ENCODE peak calls at places on chromosomes 12 and 14, in nine cellular contexts. X is left lung; T is heart right ventricle; H is tibial artery; O is HFF-Myc; B is lung; R is GM23338; Z is PC-3; Y is naive thymus-derived CD4-positive, alpha-beta T cell. S is an unnamed sample.

GRCh38 chr14:50529288-50530179 is 2.8 kb downstream of the MAP4K5 start:
- DNase-seq in Z (peak), B (no peak), O (no peak), T (no peak), X (no peak), R (no peak), Y (no peak), H (no peak), S (no peak)

GRCh38 chr12:67107751-67108269 is 161.3 kb upstream of the CAND1 start:
- DNase-seq in R (no peak), B (no peak), X (no peak), T (no peak), Y (no peak), O (no peak), Z (no peak), H (no peak), S (no peak)

GRCh38 chr12:54129028-54129903 is 59.5 kb downstream of the SMUG1 start:
- DNase-seq in X (no peak), R (no peak), H (no peak), Y (no peak), T (no peak), O (no peak), B (no peak), Z (no peak), S (no peak)

GRCh38 chr12:130162267-130162666 is at the start of gene FZD10:
- DNase-seq in Z (no peak), X (no peak), O (no peak), R (peak), T (peak), H (peak), B (no peak), Y (no peak), S (no peak)

GRCh38 chr12:131589231-131589902 is 121.5 kb upstream of the SFSWAP start:
- DNase-seq in B (no peak), T (no peak), X (no peak), Y (no peak), O (no peak), Z (no peak), R (no peak), H (no peak), S (no peak)

GRCh38 chr12:45244561-45245348 is 28.9 kb downstream of the ANO6 start:
- DNase-seq in R (peak), O (no peak), H (no peak), T (no peak), Z (no peak), X (no peak), B (no peak), Y (no peak), S (no peak)

GRCh38 chr12:123907021-123907420 is 65.6 kb downstream of the CCDC92 start:
- DNase-seq in T (no peak), X (no peak), B (no peak), H (no peak), Z (no peak), O (no peak), Y (no peak), R (no peak), S (no peak)

GRCh38 chr12:73266206-73266605 is 994.0 kb downstream of the TRHDE start:
- DNase-seq in H (no peak), B (no peak), Z (no peak), O (no peak), Y (no peak), R (no peak), X (no peak), T (no peak), S (no peak)

GRCh38 chr12:102562836-102563425 is 82.6 kb upstream of the IGF1 start:
- DNase-seq in B (no peak), Y (no peak), R (peak), O (no peak), X (no peak), Z (no peak), H (no peak), T (no peak), S (peak)

GRCh38 chr12:51884676-51885229 is 3.1 kb upstream of the ANKRD33 start:
- DNase-seq in H (no peak), X (no peak), Y (no peak), Z (peak), B (no peak), O (no peak), R (no peak), T (no peak), S (peak)

GRCh38 chr12:13241833-13242232 is 45.3 kb downstream of the EMP1 start:
- DNase-seq in X (no peak), Z (peak), Y (no peak), R (no peak), O (no peak), B (no peak), H (no peak), T (no peak), S (no peak)

GRCh38 chr12:19151298-19151697 is 21.8 kb downstream of the PLEKHA5 start:
- DNase-seq in Z (no peak), X (no peak), O (no peak), T (no peak), B (no peak), H (no peak), Y (no peak), R (no peak), S (no peak)

GRCh38 chr12:11703378-11703777 is 53.9 kb downstream of the ETV6 start:
- DNase-seq in H (no peak), Z (no peak), B (no peak), O (no peak), T (no peak), R (no peak), Y (no peak), X (no peak), S (no peak)

GRCh38 chr12:56803750-56804149 is 40.6 kb downstream of the HSD17B6 start:
- DNase-seq in B (no peak), O (no peak), Y (no peak), T (peak), H (peak), X (no peak), Z (peak), R (no peak), S (no peak)

GRCh38 chr12:85280138-85280983 is at the start of gene ALX1:
- DNase-seq in Z (no peak), O (peak), X (no peak), H (no peak), Y (no peak), T (peak), R (peak), B (no peak), S (no peak)

GRCh38 chr14:95255487-95255886 is 64.2 kb downstream of the CLMN start:
- DNase-seq in R (peak), X (peak), B (peak), O (no peak), H (peak), Z (no peak), T (peak), Y (no peak), S (peak)

GRCh38 chr14:38255408-38255672 is 553 bp downstream of the CLEC14A start:
- DNase-seq in Y (no peak), B (no peak), O (no peak), H (no peak), R (peak), Z (no peak), X (no peak), T (no peak), S (no peak)

GRCh38 chr14:73427516-73428264 is 30.7 kb downstream of the NUMB start:
- DNase-seq in Y (no peak), T (no peak), O (no peak), B (no peak), H (no peak), X (no peak), Z (no peak), R (no peak), S (no peak)

GRCh38 chr14:101734241-101734847 is 27.2 kb upstream of the PPP2R5C start:
- DNase-seq in R (no peak), X (no peak), Y (no peak), B (no peak), Z (peak), T (no peak), O (no peak), H (no peak), S (peak)

GRCh38 chr12:120321382-120322202 is 6.0 kb downstream of the PLA2G1B start:
- DNase-seq in T (no peak), X (no peak), Y (no peak), R (no peak), O (no peak), Z (no peak), B (no peak), H (no peak), S (no peak)

GRCh38 chr12:54075974-54076373 is 22.3 kb downstream of the HOXC4 start:
- DNase-seq in Z (no peak), H (no peak), Y (no peak), X (no peak), O (no peak), R (peak), B (no peak), T (no peak), S (no peak)

GRCh38 chr12:94679554-94679953 is 29.2 kb upstream of the TMCC3 start:
- DNase-seq in B (no peak), T (no peak), Z (no peak), X (no peak), O (no peak), H (no peak), Y (no peak), R (peak), S (no peak)

GRCh38 chr12:47777741-47778558 is 4.9 kb downstream of the SLC48A1 start:
- DNase-seq in Z (no peak), R (no peak), B (no peak), X (no peak), T (no peak), O (no peak), Y (no peak), H (peak), S (peak)

GRCh38 chr14:23421594-23421993 is 13.5 kb upstream of the MYH6 start:
- DNase-seq in Y (no peak), H (no peak), Z (no peak), O (no peak), B (no peak), X (no peak), R (no peak), T (no peak), S (no peak)

GRCh38 chr14:37246427-37246829 is 48.7 kb downstream of the MIPOL1 start:
- DNase-seq in R (peak), H (no peak), T (no peak), O (peak), X (no peak), Z (peak), B (no peak), Y (no peak), S (no peak)

GRCh38 chr12:52054231-52054837 is 3.1 kb downstream of the NR4A1 start:
- DNase-seq in T (no peak), B (no peak), O (no peak), R (no peak), X (no peak), Z (no peak), Y (no peak), H (no peak), S (no peak)

GRCh38 chr14:74583689-74584434 is 28.2 kb downstream of the LTBP2 start:
- DNase-seq in Z (peak), Y (no peak), R (no peak), O (no peak), H (no peak), T (no peak), B (no peak), X (no peak), S (peak)

GRCh38 chr12:116592116-116592637 is 33.0 kb downstream of the MAP1LC3B2 start:
- DNase-seq in T (peak), H (peak), Y (no peak), O (no peak), X (peak), R (no peak), B (peak), Z (no peak), S (peak)

GRCh38 chr12:45050751-45051489 is at the start of gene DBX2:
- DNase-seq in B (no peak), Y (no peak), H (no peak), Z (no peak), X (no peak), O (no peak), T (peak), R (peak), S (no peak)

GRCh38 chr14:59484611-59485174 is 376 bp downstream of the JKAMP start:
- DNase-seq in B (no peak), O (no peak), R (no peak), X (no peak), Y (no peak), H (no peak), T (no peak), Z (peak), S (no peak)

GRCh38 chr12:12870454-12870853 is 20.9 kb upstream of the GPRC5A start:
- DNase-seq in X (no peak), B (no peak), T (no peak), R (no peak), H (no peak), O (peak), Z (peak), Y (no peak), S (no peak)

GRCh38 chr12:6613015-6613775 is 6.0 kb upstream of the CHD4 start:
- DNase-seq in H (peak), T (peak), O (peak), Y (no peak), X (peak), B (peak), Z (peak), R (peak), S (peak)

GRCh38 chr12:114064497-114064896 is 98.4 kb upstream of the RBM19 start:
- DNase-seq in Z (no peak), B (no peak), X (no peak), H (no peak), R (no peak), O (no peak), T (no peak), Y (no peak), S (no peak)

GRCh38 chr14:32738206-32738871 is 200.3 kb upstream of the NPAS3 start:
- DNase-seq in O (no peak), H (no peak), R (no peak), Z (no peak), X (no peak), Y (no peak), B (no peak), T (no peak), S (no peak)

GRCh38 chr12:24664151-24664550 is 284.8 kb downstream of the BCAT1 start:
- DNase-seq in R (no peak), X (no peak), T (no peak), H (no peak), B (no peak), O (no peak), Z (no peak), Y (no peak), S (no peak)

GRCh38 chr12:1993341-1993740 is 10.9 kb downstream of the DCP1B start:
- DNase-seq in R (no peak), O (peak), B (no peak), H (no peak), Z (peak), X (no peak), Y (no peak), T (no peak), S (no peak)

GRCh38 chr12:1992732-1993131 is 11.5 kb downstream of the DCP1B start:
- DNase-seq in R (no peak), O (no peak), Y (no peak), H (no peak), B (no peak), Z (peak), X (no peak), T (no peak), S (no peak)

GRCh38 chr12:1994429-1995143 is 9.7 kb downstream of the DCP1B start:
- DNase-seq in R (peak), B (no peak), H (no peak), X (no peak), O (no peak), Y (no peak), Z (no peak), T (no peak), S (no peak)

GRCh38 chr12:1995205-1995896 is 8.9 kb downstream of the DCP1B start:
- DNase-seq in Z (no peak), X (no peak), H (no peak), Y (no peak), B (no peak), T (no peak), O (no peak), R (no peak), S (no peak)

DNA sequence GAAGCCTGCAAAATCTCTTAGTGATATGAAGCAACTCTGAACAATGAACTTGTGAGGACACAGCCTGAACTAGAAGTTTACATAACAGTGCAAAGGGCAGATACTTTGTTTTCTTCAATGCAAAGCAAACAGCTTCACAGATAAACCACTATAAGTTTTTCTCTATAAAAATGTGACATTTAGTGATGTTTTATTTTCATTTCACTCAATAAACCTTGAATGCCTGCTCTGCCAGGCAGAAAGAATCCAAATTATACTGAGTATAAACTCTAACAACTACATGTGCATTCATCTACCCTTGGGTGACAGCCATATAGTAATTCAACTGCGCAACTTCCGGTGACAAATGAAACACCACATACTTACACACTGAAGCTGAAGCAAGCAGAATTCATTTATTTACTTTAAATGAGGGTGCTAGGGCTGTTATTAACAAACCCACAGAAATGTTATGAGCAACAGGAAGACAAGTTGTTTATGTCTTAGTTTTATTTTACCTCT is 10.3 kb downstream of the DCP1B start:
- DNase-seq in O (no peak), X (no peak), H (no peak), Z (peak), Y (no peak), R (no peak), B (no peak), T (no peak), S (no peak)
- H3K4me3 ChIP-seq in O (no peak), X (no peak), H (no peak), Z (no peak), Y (no peak), R (no peak), B (no peak), T (no peak), S (no peak)

GRCh38 chr14:25033358-25033757 is 16.6 kb downstream of the STXBP6 start:
- DNase-seq in H (no peak), X (no peak), R (no peak), T (no peak), O (no peak), B (no peak), Z (no peak), Y (no peak), S (no peak)

GRCh38 chr14:25034803-25035681 is 14.9 kb downstream of the STXBP6 start:
- DNase-seq in Z (no peak), T (no peak), R (no peak), O (no peak), Y (no peak), B (no peak), H (no peak), X (no peak), S (no peak)

GRCh38 chr14:25026476-25027137 is 23.3 kb downstream of the STXBP6 start:
- DNase-seq in B (no peak), Y (no peak), Z (no peak), X (no peak), T (no peak), O (no peak), R (no peak), H (no peak), S (no peak)

GRCh38 chr14:25037032-25037431 is 12.9 kb downstream of the STXBP6 start:
- DNase-seq in B (no peak), Z (no peak), R (no peak), Y (no peak), T (no peak), O (no peak), X (no peak), H (no peak), S (no peak)

GRCh38 chr14:25032092-25032784 is 17.7 kb downstream of the STXBP6 start:
- DNase-seq in T (no peak), B (no peak), O (no peak), Y (no peak), Z (no peak), R (peak), X (no peak), H (no peak), S (no peak)
- H3K4me3 ChIP-seq in T (no peak), B (no peak), O (no peak), Y (no peak), Z (no peak), R (no peak), X (no peak), H (no peak), S (no peak)

GRCh38 chr12:98894412-98895085 is 249.5 kb downstream of the APAF1 start:
- DNase-seq in Y (no peak), T (no peak), B (no peak), R (peak), O (no peak), X (no peak), H (no peak), Z (no peak), S (no peak)
- H3K4me3 ChIP-seq in Y (no peak), T (peak), B (no peak), R (peak), O (no peak), X (no peak), H (peak), Z (no peak), S (no peak)

DNA sequence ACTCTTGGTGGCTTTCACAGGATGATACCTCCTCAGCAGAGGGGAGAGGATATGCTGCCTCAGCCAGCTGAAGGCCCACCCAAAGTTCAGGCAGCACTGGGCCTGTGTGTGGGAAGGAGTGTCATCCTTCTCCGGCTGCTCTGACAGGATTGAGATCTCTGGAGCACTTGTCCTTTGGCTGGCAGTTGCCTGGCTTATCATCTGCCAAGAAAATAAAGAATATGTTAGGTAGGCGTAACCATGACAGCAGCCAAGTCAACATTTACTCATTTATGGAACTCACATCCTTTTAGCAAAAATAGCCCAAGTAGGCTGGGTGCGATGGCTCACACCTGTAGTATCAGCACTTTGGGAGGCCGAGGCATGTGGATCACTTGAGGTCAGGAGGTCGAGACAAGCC is 68.5 kb downstream of the PPFIBP1 start:
- DNase-seq in Z (peak), B (no peak), Y (no peak), T (no peak), R (no peak), H (peak), O (no peak), X (peak), S (no peak)
- H3K4me3 ChIP-seq in Z (no peak), B (no peak), Y (no peak), T (no peak), R (no peak), H (no peak), O (no peak), X (no peak), S (no peak)

DNA sequence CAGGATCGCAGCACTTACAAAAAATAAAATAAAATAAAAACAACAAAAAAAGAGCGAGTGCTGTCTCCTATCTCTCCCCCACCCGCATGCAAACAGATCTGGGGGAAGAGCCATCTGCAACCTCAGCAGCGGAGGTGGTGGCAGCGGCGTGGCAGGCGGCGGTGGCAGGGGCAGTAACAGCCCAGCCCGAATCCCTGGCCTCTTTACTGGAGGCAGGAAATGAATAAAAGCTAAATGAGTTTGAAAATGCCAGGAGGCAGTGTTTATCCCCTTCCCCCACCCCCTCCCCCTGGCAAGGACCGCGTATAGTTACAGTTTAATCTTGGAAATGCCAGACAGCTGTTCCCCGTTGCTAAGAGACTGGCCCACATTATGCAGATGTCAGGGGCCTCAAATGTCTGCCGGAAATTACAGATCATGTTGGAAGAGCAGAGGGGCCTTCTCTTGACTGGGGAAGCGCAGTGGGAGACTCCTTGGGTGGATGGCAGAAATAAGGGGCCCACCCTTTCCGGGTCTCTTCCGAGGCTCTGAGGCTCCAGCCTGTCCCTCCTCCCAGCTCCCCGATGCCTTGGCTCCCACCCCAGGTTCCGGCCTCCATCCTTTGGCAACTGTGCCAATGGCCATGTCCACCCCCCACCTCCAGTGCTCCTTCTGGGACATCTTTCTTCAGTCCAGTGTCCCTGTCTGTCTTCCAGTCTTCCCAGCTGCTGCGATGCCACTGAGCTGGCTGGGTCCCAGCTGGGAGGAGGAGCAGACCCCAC is 93.8 kb downstream of the LRRC74A start:
- DNase-seq in Z (peak), H (peak), Y (peak), R (peak), X (peak), B (no peak), T (peak), O (peak), S (no peak)
- H3K4me3 ChIP-seq in Z (peak), H (no peak), Y (no peak), R (peak), X (no peak), B (no peak), T (no peak), O (peak), S (peak)

DNA sequence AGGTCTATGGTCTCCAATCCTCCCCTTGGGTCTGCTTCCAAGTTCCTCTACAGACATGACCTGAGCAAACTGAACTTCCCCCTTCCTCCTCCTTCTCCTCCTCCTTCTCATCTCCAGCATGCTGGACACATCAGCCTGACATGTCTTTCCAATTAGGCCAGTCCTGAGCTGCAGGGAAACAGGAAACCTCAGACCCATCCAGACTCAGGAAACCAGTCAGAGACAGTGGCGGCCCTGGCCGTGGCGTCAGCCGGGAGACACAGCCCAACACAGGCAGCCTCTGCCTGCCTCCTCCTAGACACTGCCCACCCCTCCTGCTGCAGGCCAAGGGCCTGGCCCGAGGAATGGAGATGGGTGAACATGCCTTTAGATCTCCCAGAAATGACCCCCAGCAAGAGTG is 468.8 kb downstream of the BCL11B start:
- DNase-seq in B (no peak), X (no peak), Z (no peak), Y (no peak), T (no peak), R (no peak), H (no peak), O (no peak), S (no peak)
- H3K4me3 ChIP-seq in B (no peak), X (no peak), Z (no peak), Y (no peak), T (no peak), R (no peak), H (no peak), O (no peak), S (no peak)